ENCODE peak calls at places on chromosomes 5 and 9, in four cellular contexts. M is GM23338, T is fibroblast of the aortic adventitia, C is WTC11. V is an unnamed sample.

GRCh38 chr5:50300878-50301277 is 140.2 kb downstream of the EMB start:
- DNase-seq in M (no peak), T (no peak), C (no peak), V (no peak)

GRCh38 chr9:36008774-36009300 is 27.9 kb upstream of the RECK start:
- DNase-seq in M (peak; percentile 93), T (peak; percentile 64), C (peak; percentile 44), V (peak; percentile 51)

GRCh38 chr5:99105216-99105615 is 176.4 kb upstream of the CHD1 start:
- DNase-seq in M (no peak), T (peak; percentile 16), C (no peak), V (no peak)

GRCh38 chr9:76818271-76818670 is 54.0 kb downstream of the PCA3 start:
- DNase-seq in M (no peak), T (peak; percentile 98), C (no peak), V (no peak)

GRCh38 chr5:124952079-124952478 is 205.6 kb upstream of the ZNF608 start:
- DNase-seq in M (no peak), T (no peak), C (no peak), V (no peak)

GRCh38 chr9:15308511-15308910 is 1.5 kb upstream of the TTC39B start:
- DNase-seq in M (no peak), T (peak; percentile 66), C (no peak), V (no peak)

GRCh38 chr9:86940774-86941173 is 6.5 kb downstream of the GAS1 start:
- DNase-seq in M (peak; percentile 81), T (no peak), C (no peak), V (no peak)

GRCh38 chr5:73118331-73119011 is 1.9 kb upstream of the TMEM171 start:
- DNase-seq in M (no peak), T (no peak), C (no peak), V (no peak)

GRCh38 chr9:128072144-128073021 is 4.4 kb downstream of the SLC25A25 start:
- DNase-seq in M (no peak), T (peak; percentile 89), C (no peak), V (peak; percentile 97)

GRCh38 chr5:80738466-80738865 is 83.7 kb upstream of the DHFR start:
- DNase-seq in M (no peak), T (no peak), C (no peak), V (no peak)

GRCh38 chr9:70085241-70085640 is 41.6 kb downstream of the MAMDC2 start:
- DNase-seq in M (peak; percentile 76), T (peak; percentile 65), C (no peak), V (no peak)

GRCh38 chr5:14640765-14641164 is 23.8 kb upstream of the OTULIN start:
- DNase-seq in M (peak; percentile 55), T (no peak), C (peak; percentile 62), V (no peak)

GRCh38 chr9:10268500-10269485 is 344.0 kb downstream of the PTPRD start:
- DNase-seq in M (peak; percentile 73), T (peak; percentile 46), C (peak; percentile 64), V (no peak)

GRCh38 chr5:79961731-79962579 is 29.1 kb downstream of the MTX3 start:
- DNase-seq in M (no peak), T (no peak), C (no peak), V (no peak)

GRCh38 chr5:157870837-157871834 is 12.2 kb upstream of the CLINT1 start:
- DNase-seq in M (no peak), T (peak; percentile 81), C (no peak), V (no peak)

GRCh38 chr5:74934949-74935751 is 69.0 kb upstream of the FAM169A start:
- DNase-seq in M (peak; percentile 49), T (peak; percentile 33), C (no peak), V (no peak)

GRCh38 chr9:130936285-130937117 is 2.5 kb downstream of the FIBCD1 start:
- DNase-seq in M (peak; percentile 81), T (peak; percentile 56), C (peak; percentile 70), V (no peak)

GRCh38 chr5:87393331-87393730 is 19.4 kb downstream of the CCNH start:
- DNase-seq in M (no peak), T (peak; percentile 85), C (no peak), V (no peak)

GRCh38 chr5:144024085-144024484 is 146.4 kb downstream of the YIPF5 start:
- DNase-seq in M (no peak), T (no peak), C (no peak), V (no peak)

GRCh38 chr5:52787600-52788504 is at the start of the genes ITGA1 and PELO:
- DNase-seq in M (peak; percentile 86), T (peak; percentile 80), C (peak; percentile 77), V (peak; percentile 62)

GRCh38 chr5:131628990-131629389 is 6.0 kb downstream of the RAPGEF6 start:
- DNase-seq in M (no peak), T (no peak), C (no peak), V (no peak)

DNA sequence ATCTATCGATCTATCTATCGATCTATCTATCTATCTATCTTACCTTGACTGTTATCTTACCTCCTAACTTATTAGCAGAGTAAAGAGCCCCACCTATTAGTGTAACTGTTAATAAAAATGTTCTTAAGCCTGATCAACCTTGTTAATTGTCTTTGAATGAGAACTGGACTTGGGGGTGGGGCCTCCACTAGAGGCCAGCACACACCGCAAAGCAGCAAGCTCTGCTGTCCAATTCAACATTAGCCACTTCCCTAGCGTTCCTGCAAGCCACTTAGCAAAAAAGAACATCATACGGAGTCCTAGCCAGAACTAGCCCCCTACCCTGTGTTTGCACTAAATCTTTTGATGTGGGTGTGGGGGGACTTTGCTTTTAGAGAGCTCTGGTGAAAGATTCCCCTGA is 515.8 kb downstream of the KDM4C start:
- DNase-seq in M (peak; percentile 38), T (peak; percentile 4), C (no peak), V (no peak)
- TF ChIP-seq CTCF in M (peak; percentile 63), T (peak; percentile 37), C (no peak), V (no peak)

DNA sequence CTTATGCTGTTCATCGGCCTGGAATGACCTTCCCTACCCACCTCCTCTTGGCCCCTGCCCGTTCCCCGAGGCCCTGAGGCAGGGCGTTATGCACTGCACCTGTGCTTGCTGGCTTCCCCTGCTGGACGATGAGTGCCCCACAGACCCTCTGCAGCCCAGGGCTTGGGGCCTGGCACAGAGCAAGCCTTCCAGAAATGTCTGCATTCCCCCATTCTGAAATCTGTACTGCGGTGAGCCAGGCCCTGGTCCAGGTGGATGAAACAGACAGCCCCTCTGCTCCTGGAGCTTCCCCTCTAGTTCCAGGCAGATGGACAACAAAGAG is 35.0 kb downstream of the UNC5A start:
- DNase-seq in M (no peak), T (no peak), C (no peak), V (no peak)
- TF ChIP-seq CTCF in M (no peak), T (no peak), C (no peak), V (no peak)

GRCh38 chr9:5428172-5428571 is 9.6 kb downstream of the PLGRKT start:
- DNase-seq in M (no peak), T (no peak), C (no peak), V (no peak)

GRCh38 chr9:5430912-5431311 is 6.8 kb downstream of the PLGRKT start:
- DNase-seq in M (peak; percentile 30), T (no peak), C (no peak), V (no peak)

GRCh38 chr9:5427005-5427404 is 10.7 kb downstream of the PLGRKT start:
- DNase-seq in M (no peak), T (no peak), C (no peak), V (no peak)

GRCh38 chr9:5429873-5430564 is 7.7 kb downstream of the PLGRKT start:
- DNase-seq in M (no peak), T (no peak), C (no peak), V (no peak)

GRCh38 chr9:5428794-5429528 is 8.8 kb downstream of the PLGRKT start:
- DNase-seq in M (no peak), T (no peak), C (no peak), V (no peak)
- TF ChIP-seq CTCF in M (no peak), T (no peak), C (no peak), V (no peak)

GRCh38 chr9:122030357-122030756 is 62.8 kb downstream of the TTLL11 start:
- DNase-seq in M (no peak), T (no peak), C (no peak), V (no peak)

GRCh38 chr9:122031157-122031556 is 62.0 kb downstream of the TTLL11 start:
- DNase-seq in M (no peak), T (no peak), C (no peak), V (no peak)

GRCh38 chr9:122029898-122030297 is 63.2 kb downstream of the TTLL11 start:
- DNase-seq in M (no peak), T (no peak), C (no peak), V (no peak)

GRCh38 chr9:122031806-122032205 is 61.3 kb downstream of the TTLL11 start:
- DNase-seq in M (no peak), T (peak; percentile 22), C (no peak), V (no peak)

DNA sequence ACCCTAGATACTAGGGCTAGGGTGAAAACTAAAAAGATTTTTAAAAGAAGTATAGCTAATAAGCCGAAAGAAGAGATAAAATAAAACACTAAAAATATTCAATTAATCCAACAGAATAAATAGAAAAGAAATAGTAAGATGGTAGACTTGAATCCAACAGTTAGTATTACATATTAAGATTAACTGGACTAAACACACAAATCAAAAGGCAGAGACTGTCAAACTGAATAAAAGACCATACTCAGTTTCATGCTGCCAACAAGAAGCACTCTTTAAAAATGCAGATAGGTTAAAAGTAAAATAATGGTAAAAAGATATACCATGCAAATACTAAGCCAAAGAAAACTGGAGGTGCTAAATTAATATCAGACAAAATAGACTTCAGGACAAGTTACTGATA is 65.0 kb downstream of the TTLL11 start:
- DNase-seq in M (no peak), T (no peak), C (no peak), V (no peak)
- TF ChIP-seq CTCF in M (no peak), T (no peak), C (no peak), V (no peak)

DNA sequence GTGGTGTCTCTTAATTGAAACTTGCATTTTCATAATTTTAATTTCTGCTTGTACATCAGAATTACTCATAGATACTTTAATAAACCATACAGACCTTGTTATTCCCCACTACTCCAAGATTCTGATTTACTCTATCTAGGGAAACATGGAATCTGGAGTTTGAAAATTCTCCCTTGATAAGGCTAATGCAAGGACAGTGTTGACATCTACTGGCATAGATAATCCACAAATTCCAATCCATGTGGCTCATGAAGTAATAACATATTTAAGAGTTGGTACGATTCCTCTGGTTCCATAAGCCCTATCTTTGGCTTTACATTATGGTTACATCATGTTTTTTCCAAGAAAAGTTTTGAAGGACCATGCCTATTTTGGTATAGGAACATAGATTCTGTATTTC is 759.2 kb downstream of the TLR4 start:
- DNase-seq in M (no peak), T (no peak), C (no peak), V (no peak)
- TF ChIP-seq CTCF in M (no peak), T (no peak), C (no peak), V (no peak)

DNA sequence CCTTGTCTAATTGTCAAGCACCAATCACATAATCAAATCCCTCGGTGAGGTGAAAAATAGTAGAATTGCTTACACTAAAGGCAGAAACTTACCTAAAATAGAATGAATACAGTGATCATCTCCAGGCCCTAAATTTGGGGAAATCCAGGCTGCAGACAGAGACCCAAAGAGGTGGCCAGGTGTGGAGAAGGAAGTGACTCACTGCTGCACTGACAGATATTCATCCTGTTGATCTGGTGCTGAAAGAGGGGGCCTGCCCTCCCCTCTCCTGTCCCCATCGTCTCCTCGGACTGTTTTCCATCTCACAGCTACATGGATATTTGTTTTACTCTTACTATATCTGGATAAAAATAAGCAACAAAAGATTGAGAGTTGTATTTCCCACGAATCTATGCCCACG is 15.9 kb downstream of the OR2Y1 start:
- DNase-seq in M (no peak), T (no peak), C (no peak), V (no peak)
- TF ChIP-seq CTCF in M (no peak), T (no peak), C (no peak), V (no peak)

GRCh38 chr9:2243666-2244555 is 228.8 kb downstream of the SMARCA2 start:
- DNase-seq in M (no peak), T (peak; percentile 57), C (no peak), V (no peak)
- TF ChIP-seq CTCF in M (peak; percentile 28), T (peak; percentile 16), C (no peak), V (no peak)